ENCODE peak calls at places on chromosomes 13 and 19, in ten cellular contexts. D is IMR-90, X is H9, O is fibroblast of villous mesenchyme, M is sigmoid colon, C is psoas muscle, J is left lung, W is fibroblast of the aortic adventitia, R is stomach, E is RWPE1. N is an unnamed sample.

GRCh38 chr13:100069278-100069677 is 19.6 kb upstream of the PCCA start:
- DNase-seq in D (peak), X (no peak), O (peak), M (no peak), C (no peak), J (no peak), W (peak), R (no peak), E (peak), N (no peak)

GRCh38 chr19:49895566-49896297 is 955 bp downstream of the IL4I1 start:
- DNase-seq in D (no peak), X (no peak), O (no peak), M (no peak), C (no peak), J (no peak), W (no peak), R (no peak), E (no peak), N (no peak)

GRCh38 chr13:42076309-42076713 is 27.9 kb downstream of the DGKH start:
- DNase-seq in D (peak), X (no peak), O (peak), M (no peak), C (no peak), J (no peak), W (no peak), R (no peak), E (peak), N (no peak)

GRCh38 chr13:62321139-62321538 is 905.5 kb upstream of the PCDH20 start:
- DNase-seq in D (no peak), X (no peak), O (no peak), M (no peak), C (no peak), J (no peak), W (no peak), R (no peak), E (no peak), N (no peak)

GRCh38 chr13:111632906-111633305 is 312.5 kb downstream of the TEX29 start:
- DNase-seq in D (no peak), X (peak), O (no peak), M (no peak), C (no peak), J (no peak), W (no peak), R (no peak), E (no peak), N (no peak)

GRCh38 chr19:48350856-48351255 is 12.9 kb downstream of the TMEM143 start:
- DNase-seq in D (no peak), X (no peak), O (no peak), M (no peak), C (no peak), J (no peak), W (no peak), R (no peak), E (no peak), N (no peak)

GRCh38 chr13:38223093-38223492 is 126.6 kb upstream of the UFM1 start:
- DNase-seq in D (peak), X (no peak), O (no peak), M (no peak), C (no peak), J (no peak), W (peak), R (no peak), E (no peak), N (no peak)

GRCh38 chr13:48635478-48635877 is 18.3 kb upstream of the CYSLTR2 start:
- DNase-seq in D (no peak), X (no peak), O (no peak), M (no peak), C (no peak), J (no peak), W (no peak), R (no peak), E (no peak), N (no peak)

GRCh38 chr19:33691736-33692135 is 70.0 kb downstream of the CHST8 start:
- DNase-seq in D (no peak), X (no peak), O (no peak), M (no peak), C (no peak), J (peak), W (no peak), R (no peak), E (no peak), N (no peak)

GRCh38 chr19:16429066-16429758 is 42.6 kb downstream of the EPS15L1 start:
- DNase-seq in D (no peak), X (no peak), O (no peak), M (peak), C (peak), J (no peak), W (no peak), R (peak), E (peak), N (no peak)

GRCh38 chr19:7554990-7555864 is 19.7 kb downstream of the PNPLA6 start:
- DNase-seq in D (no peak), X (peak), O (no peak), M (no peak), C (no peak), J (no peak), W (no peak), R (no peak), E (peak), N (no peak)

GRCh38 chr13:110209950-110210603 is 96.9 kb downstream of the COL4A1 start:
- DNase-seq in D (no peak), X (no peak), O (no peak), M (no peak), C (no peak), J (no peak), W (no peak), R (no peak), E (peak), N (no peak)

GRCh38 chr13:33514362-33514761 is 228.8 kb upstream of the STARD13 start:
- DNase-seq in D (no peak), X (peak), O (no peak), M (no peak), C (no peak), J (no peak), W (no peak), R (no peak), E (no peak), N (no peak)

GRCh38 chr13:49908637-49909036 is 27.5 kb downstream of the SPRYD7 start:
- DNase-seq in D (no peak), X (peak), O (no peak), M (no peak), C (no peak), J (no peak), W (no peak), R (no peak), E (no peak), N (no peak)

DNA sequence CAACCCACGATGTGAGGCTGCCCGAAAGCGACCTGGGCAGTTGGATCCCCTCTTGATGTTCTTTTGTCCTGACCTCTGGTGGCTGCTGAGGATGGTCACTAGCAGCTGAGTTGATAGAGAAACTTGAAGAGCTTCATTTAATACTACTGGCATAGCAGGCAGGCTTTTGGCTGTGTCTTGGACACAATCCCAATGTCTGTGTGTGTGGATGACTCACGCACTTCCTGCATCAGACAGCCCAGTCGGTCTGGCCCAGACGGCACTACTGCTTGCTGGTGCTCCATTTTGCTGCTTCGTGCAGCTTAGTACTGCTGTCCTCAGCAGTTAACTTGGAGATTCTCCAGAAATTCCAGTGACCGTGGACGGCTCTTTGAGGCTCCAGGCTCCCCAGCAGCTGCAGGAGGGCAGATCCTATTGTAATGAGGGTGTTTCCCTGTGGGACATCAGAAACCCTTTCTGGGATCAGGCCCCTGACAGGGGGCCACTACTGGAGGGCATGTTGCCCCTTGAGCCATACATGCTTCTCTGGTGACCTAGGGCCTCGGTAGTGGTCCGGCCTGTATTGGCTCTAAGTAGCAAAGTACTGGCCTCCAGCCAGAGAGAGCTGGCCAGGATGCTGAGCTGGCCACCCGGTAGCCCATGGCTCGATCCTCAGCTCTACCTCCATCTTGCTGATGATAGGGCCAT is 4.5 kb downstream of the FPR3 start:
- DNase-seq in D (peak), X (no peak), O (peak), M (peak), C (peak), J (no peak), W (peak), R (peak), E (peak), N (no peak)
- TF ChIP-seq CTCF in D (no peak), X (no peak), O (peak), M (no peak), C (no peak), J (peak), W (no peak), R (no peak), E (no peak), N (no peak)

DNA sequence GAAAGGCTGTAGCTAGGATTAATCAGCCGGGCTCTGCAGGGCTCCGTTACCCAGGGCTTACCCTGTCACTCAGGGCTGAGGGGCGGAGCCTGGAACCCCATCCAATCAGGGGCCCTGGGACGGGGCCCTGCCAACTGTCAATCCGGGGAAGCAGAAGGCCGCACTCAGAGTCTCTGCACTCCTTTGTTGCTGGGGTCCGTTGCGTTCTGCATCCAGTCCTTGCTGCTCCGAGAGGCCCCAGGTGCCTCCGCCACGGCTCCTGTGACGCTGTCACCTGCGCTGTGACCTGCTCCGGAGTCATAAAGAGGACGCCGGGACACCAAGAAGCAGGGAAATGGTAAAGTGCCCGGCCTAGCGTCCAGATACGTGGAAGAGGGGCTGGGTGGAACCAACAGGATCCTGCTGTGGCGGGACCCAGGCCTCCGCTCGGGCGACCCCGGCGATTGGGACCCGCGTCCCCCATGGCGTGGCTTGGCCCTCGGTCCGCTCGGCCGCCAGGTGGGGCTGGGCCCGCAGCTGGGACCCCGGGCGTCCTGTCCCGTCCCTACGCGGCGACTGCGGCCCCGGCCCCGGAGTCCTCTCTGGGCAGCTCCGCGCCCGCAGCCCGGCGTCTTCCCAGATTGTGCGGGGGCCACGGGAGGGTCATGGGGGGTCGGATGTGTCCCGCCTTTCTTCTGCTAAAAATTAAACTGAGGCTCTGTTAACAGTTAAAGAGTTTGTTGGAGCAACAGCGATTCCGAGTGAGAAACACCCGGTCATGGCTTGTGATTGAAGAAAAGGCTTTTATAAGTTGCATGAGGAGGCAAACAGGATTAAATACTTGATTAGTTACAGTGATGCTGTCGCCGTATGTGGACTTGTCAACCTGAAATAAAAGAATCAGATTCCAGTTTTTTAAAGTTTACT is at the start of gene ZNF491:
- DNase-seq in D (peak), X (peak), O (peak), M (peak), C (peak), J (peak), W (peak), R (peak), E (peak), N (peak)
- TF ChIP-seq CTCF in D (peak), X (peak), O (peak), M (no peak), C (peak), J (peak), W (no peak), R (peak), E (peak), N (no peak)

DNA sequence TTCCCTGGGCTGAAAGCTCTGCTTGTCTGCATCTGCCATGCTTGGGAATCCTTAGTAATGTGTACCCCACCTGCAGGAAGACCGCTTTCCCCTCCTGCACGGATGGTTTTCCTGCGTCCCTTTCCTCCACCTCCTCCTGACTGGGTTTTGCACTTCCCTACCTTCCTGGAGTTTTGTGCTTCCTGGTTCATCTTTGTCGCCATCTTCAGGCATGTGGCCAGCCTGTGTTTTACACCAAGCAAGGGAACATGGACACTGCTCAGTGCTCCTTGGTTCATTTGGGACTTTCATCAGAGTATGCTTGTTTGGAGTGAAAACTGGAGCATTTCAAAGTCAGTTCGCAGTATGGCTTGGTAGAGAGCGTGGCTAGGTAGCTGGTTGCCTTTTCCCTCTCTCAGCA is 30.7 kb downstream of the ERICH6B start:
- DNase-seq in D (no peak), X (peak), O (peak), M (no peak), C (no peak), J (no peak), W (no peak), R (no peak), E (peak), N (no peak)
- TF ChIP-seq CTCF in D (peak), X (peak), O (peak), M (no peak), C (no peak), J (no peak), W (no peak), R (no peak), E (no peak), N (no peak)

GRCh38 chr19:4723465-4724251 is at the start of gene DPP9:
- DNase-seq in D (peak), X (peak), O (peak), M (peak), C (peak), J (peak), W (peak), R (peak), E (peak), N (peak)

GRCh38 chr19:4720037-4720700 is 3.5 kb downstream of the DPP9 start:
- DNase-seq in D (no peak), X (no peak), O (no peak), M (no peak), C (no peak), J (no peak), W (no peak), R (no peak), E (no peak), N (no peak)

GRCh38 chr19:4724252-4724514 is 541 bp upstream of the DPP9 start:
- DNase-seq in D (no peak), X (no peak), O (no peak), M (no peak), C (no peak), J (no peak), W (no peak), R (no peak), E (no peak), N (no peak)

GRCh38 chr19:4721196-4721595 is 2.4 kb downstream of the DPP9 start:
- DNase-seq in D (no peak), X (no peak), O (no peak), M (no peak), C (no peak), J (no peak), W (no peak), R (no peak), E (no peak), N (no peak)

DNA sequence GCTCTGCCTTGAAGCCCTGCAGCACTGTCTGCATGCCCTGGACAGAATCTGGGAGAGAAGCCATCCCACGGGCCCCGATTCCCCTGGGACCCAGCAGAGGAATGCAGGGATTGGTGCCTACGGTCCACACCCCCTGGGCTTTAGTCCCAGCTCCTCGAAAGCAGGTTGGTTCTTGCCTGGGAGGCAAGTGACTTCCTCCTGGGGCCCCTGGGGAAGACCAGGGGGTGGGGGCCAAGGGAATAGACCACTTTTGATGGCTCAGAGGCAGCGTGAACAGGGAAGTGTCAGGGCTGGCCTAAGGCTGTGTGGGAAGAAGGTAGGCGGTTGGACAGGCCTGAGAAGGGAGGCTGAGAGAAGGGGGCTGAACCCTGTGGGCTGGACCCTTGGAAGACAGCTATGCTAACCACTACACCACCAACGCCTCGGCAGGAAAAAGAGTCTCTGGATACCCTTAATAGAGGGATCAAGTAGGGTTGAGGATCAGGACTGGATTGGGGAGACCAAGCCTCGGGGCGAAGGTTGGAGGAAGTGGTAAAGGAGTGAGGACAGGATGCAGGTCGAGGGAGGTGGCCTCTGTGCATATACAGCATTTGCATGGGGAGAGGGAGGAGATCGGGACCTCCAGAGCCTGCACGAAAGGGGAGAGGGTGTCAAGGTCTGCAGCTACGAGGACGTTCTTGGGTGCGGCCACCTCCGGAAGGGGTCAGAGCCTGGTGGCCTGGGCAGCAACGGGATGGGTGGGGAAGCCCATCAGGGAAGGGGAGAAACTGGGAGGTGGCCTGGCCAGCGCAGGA is 774 bp downstream of the DPP9 start:
- DNase-seq in D (peak), X (no peak), O (peak), M (no peak), C (no peak), J (no peak), W (peak), R (peak), E (peak), N (peak)
- TF ChIP-seq CTCF in D (no peak), X (no peak), O (no peak), M (no peak), C (no peak), J (no peak), W (no peak), R (no peak), E (no peak), N (no peak)

GRCh38 chr13:46146898-46147297 is 35.1 kb downstream of the LCP1 start:
- DNase-seq in D (no peak), X (peak), O (peak), M (no peak), C (no peak), J (no peak), W (peak), R (no peak), E (peak), N (no peak)
- TF ChIP-seq CTCF in D (no peak), X (peak), O (peak), M (no peak), C (no peak), J (no peak), W (peak), R (no peak), E (no peak), N (no peak)

DNA sequence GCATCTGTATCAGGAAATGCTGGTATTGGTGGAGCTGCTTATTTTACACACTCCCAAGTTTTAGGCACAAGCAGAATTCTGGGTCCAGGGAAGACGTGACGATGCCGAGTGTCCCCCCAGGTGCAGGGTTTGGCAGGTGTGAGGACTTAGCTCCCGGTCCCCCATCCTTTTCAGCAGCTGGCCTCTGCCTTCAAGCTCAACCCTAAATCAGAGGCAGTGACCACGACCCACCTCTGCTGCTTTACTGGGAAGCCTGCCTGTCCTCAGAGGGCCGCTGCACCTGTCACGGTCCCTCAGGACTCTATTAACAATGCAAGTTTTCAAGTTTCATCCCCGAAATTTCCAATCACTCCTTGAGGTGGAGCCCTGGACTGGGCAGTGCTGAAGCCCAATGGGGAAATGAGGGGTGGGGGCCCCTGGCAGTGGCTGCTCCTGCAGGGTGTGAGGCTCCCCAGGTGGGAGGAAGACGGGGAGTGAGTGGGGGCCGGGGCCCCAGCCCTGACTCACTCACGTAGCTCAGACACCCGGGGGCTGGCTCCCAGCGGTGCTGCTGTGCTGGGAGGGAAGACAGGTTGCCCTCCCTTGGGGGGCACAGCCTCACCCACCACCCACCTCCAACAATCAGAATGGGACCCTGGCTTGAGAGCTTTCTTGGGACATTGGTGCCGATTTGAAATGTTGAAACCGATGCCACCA is 92.6 kb upstream of the MCF2L start:
- DNase-seq in D (no peak), X (no peak), O (no peak), M (peak), C (no peak), J (peak), W (no peak), R (no peak), E (no peak), N (no peak)
- TF ChIP-seq CTCF in D (no peak), X (no peak), O (no peak), M (no peak), C (no peak), J (no peak), W (no peak), R (no peak), E (no peak), N (no peak)

GRCh38 chr19:55452381-55453325 is 8.8 kb downstream of the ISOC2 start:
- DNase-seq in D (peak), X (peak), O (peak), M (peak), C (peak), J (peak), W (peak), R (peak), E (peak), N (no peak)
- TF ChIP-seq CTCF in D (peak), X (no peak), O (no peak), M (no peak), C (no peak), J (no peak), W (no peak), R (no peak), E (no peak), N (no peak)

DNA sequence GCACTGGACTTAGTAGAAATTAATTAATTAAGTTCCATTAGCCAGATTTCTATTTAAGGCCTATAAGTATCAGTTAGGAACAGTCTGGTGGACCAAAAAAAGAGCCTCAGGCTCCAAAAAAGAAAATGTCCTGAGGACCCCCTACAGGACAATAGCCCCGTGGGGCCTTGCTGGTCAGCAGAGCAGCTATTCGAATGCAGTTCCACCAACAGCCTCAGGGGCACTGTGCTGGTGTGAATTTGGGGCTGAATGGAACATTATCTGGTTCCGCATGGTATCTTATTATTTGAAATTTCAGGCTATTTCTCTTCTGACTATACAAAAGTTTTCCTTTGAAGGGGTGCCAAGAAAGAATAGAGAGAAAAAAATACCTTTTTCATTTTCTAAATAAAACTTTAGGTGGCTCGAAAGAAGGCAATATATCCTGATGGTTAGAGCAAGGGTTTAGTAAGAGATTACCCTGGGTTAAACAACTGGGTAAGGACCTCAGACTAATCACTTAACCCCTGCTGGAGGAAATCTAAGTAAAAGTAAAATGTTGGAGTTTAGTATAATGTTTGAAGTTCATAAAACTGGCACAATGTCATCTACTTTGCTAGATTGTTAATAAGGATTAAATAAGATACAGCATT is 147.2 kb downstream of the MIPEP start:
- DNase-seq in D (no peak), X (peak), O (no peak), M (no peak), C (no peak), J (no peak), W (no peak), R (no peak), E (peak), N (no peak)
- TF ChIP-seq CTCF in D (peak), X (peak), O (peak), M (no peak), C (peak), J (peak), W (peak), R (no peak), E (peak), N (no peak)